ENCODE peak calls at places on chromosome 18, in seven cellular contexts. O, M, C, Z, T, G and Q are unnamed samples.
A peak's percentile ranks its signal among the peaks of the same experiment; 100 is the strongest.

GRCh38 chr18:12403601-12404506 is 3.9 kb upstream of the PRELID3A start:
- DNase-seq in G (peak; percentile 93), T (peak; percentile 88), O (no peak), Z (no peak), C (peak; percentile 77), M (no peak), Q (no peak)

GRCh38 chr18:35038881-35039491 is 2.2 kb upstream of the MAPRE2 start:
- DNase-seq in M (no peak), C (no peak), T (no peak), Z (no peak), O (no peak), G (no peak), Q (no peak)

GRCh38 chr18:78192044-78192443 is 787.6 kb upstream of the SALL3 start:
- DNase-seq in G (no peak), O (no peak), T (no peak), Z (peak; percentile 84), C (no peak), M (peak; percentile 20), Q (peak; percentile 3)

GRCh38 chr18:32550958-32551357 is 80.3 kb upstream of the GAREM1 start:
- DNase-seq in M (peak; percentile 27), Z (no peak), C (no peak), T (no peak), G (no peak), O (no peak), Q (no peak)

GRCh38 chr18:38718365-38718901 is 1152.8 kb upstream of the CELF4 start:
- DNase-seq in T (no peak), M (no peak), C (no peak), G (no peak), O (no peak), Z (peak; percentile 32), Q (no peak)

GRCh38 chr18:37574113-37574512 is 8.5 kb upstream of the CELF4 start:
- DNase-seq in T (no peak), G (peak; percentile 5), Z (no peak), O (no peak), M (no peak), C (no peak), Q (no peak)

GRCh38 chr18:42183746-42184145 is 228.7 kb downstream of the PIK3C3 start:
- DNase-seq in Z (no peak), O (no peak), G (peak; percentile 78), C (peak; percentile 38), M (no peak), T (peak; percentile 73), Q (no peak)

GRCh38 chr18:12015697-12016062 is 34.4 kb downstream of the IMPA2 start:
- DNase-seq in C (no peak), T (peak; percentile 43), M (no peak), O (no peak), G (peak; percentile 33), Z (peak; percentile 87), Q (no peak)

GRCh38 chr18:54780285-54780861 is 47.9 kb upstream of the RAB27B start:
- DNase-seq in T (no peak), O (no peak), G (no peak), M (no peak), Z (no peak), C (no peak), Q (no peak)

GRCh38 chr18:34467059-34467458 is 242.3 kb upstream of the NOL4 start:
- DNase-seq in M (no peak), G (peak; percentile 53), C (no peak), O (no peak), Z (no peak), T (peak; percentile 11), Q (no peak)

GRCh38 chr18:11149441-11150270 is at the start of gene PIEZO2:
- DNase-seq in C (no peak), T (no peak), G (peak; percentile 12), Z (peak; percentile 55), O (no peak), M (peak; percentile 85), Q (no peak)

GRCh38 chr18:21858544-21858943 is 118.0 kb downstream of the MIB1 start:
- DNase-seq in G (no peak), Z (no peak), C (no peak), M (no peak), T (no peak), O (no peak), Q (no peak)

GRCh38 chr18:48866028-48866733 is 84.6 kb downstream of the SMAD7 start:
- DNase-seq in Z (peak; percentile 57), T (no peak), G (peak; percentile 59), O (no peak), C (peak; percentile 17), M (no peak), Q (no peak)

GRCh38 chr18:67359868-67360838 is 156.4 kb downstream of the DSEL start:
- DNase-seq in O (peak; percentile 68), C (peak; percentile 59), Z (no peak), G (peak; percentile 95), M (no peak), T (peak; percentile 93), Q (no peak)

GRCh38 chr18:49886891-49887764 is 73.8 kb upstream of the ACAA2 start:
- DNase-seq in M (no peak), T (peak; percentile 3), Z (no peak), C (no peak), G (no peak), O (no peak), Q (no peak)

GRCh38 chr18:28040216-28040615 is 136.7 kb downstream of the CDH2 start:
- DNase-seq in M (no peak), G (no peak), C (no peak), Z (no peak), T (no peak), O (no peak), Q (no peak)

GRCh38 chr18:77086034-77086433 is 46.5 kb downstream of the MBP start:
- DNase-seq in M (no peak), T (peak; percentile 24), Z (no peak), O (no peak), G (peak; percentile 97), C (peak; percentile 51), Q (no peak)

GRCh38 chr18:58898427-58898826 is 33.8 kb downstream of the ZNF532 start:
- DNase-seq in O (no peak), T (no peak), Z (no peak), G (no peak), C (no peak), M (no peak), Q (no peak)

GRCh38 chr18:26008096-26008495 is 82.3 kb downstream of the SS18 start:
- DNase-seq in Z (peak; percentile 51), M (no peak), O (no peak), G (no peak), T (no peak), C (no peak), Q (no peak)

GRCh38 chr18:24659837-24660720 is 199.6 kb downstream of the HRH4 start:
- DNase-seq in T (no peak), Z (peak; percentile 46), C (no peak), G (peak; percentile 39), M (no peak), O (no peak), Q (peak; percentile 79)

GRCh38 chr18:64707052-64707451 is 558.2 kb upstream of the LINC00305 start:
- DNase-seq in O (no peak), C (no peak), M (no peak), G (no peak), Z (no peak), T (no peak), Q (no peak)

GRCh38 chr18:48405108-48405507 is 4.1 kb downstream of the ZBTB7C start:
- DNase-seq in C (no peak), G (peak; percentile 54), O (no peak), T (peak; percentile 42), M (no peak), Z (no peak), Q (no peak)

DNA sequence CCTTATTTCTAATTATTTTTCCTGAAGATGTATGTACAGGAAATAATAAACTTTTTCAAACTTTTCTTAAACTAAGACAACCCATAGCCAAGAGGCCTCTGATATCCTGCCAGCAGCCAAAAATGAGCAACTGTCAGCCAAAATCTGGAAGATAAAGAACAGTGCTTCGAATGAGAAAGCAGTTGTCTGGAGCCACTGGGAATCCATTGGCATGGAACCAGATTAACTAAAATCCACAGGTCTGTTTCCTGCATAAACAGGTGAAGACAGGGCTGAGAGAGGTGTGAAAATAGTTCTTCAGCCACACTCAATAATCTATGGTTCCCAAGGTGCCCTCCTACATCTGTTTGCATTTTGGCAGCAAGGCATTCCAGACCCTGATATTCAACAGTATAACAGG is 1076.7 kb upstream of the PIK3C3 start:
- DNase-seq in Z (no peak), T (no peak), C (no peak), O (no peak), M (peak; percentile 70), G (no peak), Q (no peak)
- H3K4me3 ChIP-seq in Z (no peak overlapping the region), T (no peak overlapping the region), C (no peak overlapping the region), O (no peak overlapping the region), M (no peak overlapping the region), G (no peak overlapping the region), Q (no peak overlapping the region)

GRCh38 chr18:57529151-57529550 is 57.4 kb downstream of the FECH start:
- DNase-seq in G (no peak), T (no peak), O (no peak), M (no peak), Z (no peak), C (no peak), Q (no peak)

GRCh38 chr18:57532987-57533386 is 53.5 kb downstream of the FECH start:
- DNase-seq in Z (no peak), M (peak; percentile 19), G (no peak), T (no peak), O (no peak), C (no peak), Q (no peak)

GRCh38 chr18:57534535-57534934 is 52.0 kb downstream of the FECH start:
- DNase-seq in C (no peak), T (no peak), G (no peak), M (no peak), Z (no peak), O (no peak), Q (no peak)

GRCh38 chr18:57533901-57534300 is 52.6 kb downstream of the FECH start:
- DNase-seq in O (no peak), G (no peak), M (no peak), T (no peak), Z (no peak), C (no peak), Q (no peak)

DNA sequence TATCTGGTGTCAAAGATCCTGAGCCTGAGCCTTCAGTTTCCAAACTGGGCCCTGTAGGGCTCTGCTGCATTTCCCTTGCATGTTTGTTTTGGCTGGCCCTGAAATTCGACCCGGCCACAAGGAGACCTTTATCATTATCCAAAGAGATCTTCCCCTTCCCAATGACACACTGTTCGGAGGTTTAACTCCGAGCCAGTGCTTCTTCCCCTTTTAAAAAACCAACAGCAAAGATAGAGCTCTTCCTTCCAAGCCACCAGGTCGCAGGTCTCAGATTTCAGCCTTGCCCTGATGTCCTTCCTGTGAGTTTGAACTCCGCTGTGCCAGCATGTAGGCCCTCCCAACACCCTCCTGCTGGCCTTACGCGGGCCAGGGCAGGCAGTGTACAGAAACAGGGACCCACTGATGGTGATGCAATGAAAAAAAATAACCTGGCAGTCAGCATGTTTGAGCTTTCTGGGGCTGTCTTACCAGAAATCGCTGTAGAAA is 53.1 kb downstream of the FECH start:
- DNase-seq in O (no peak), T (no peak), C (no peak), G (peak; percentile 8), M (peak; percentile 46), Z (no peak), Q (no peak)
- H3K4me3 ChIP-seq in O (no peak overlapping the region), T (no peak overlapping the region), C (no peak overlapping the region), G (no peak overlapping the region), M (no peak overlapping the region), Z (no peak overlapping the region), Q (no peak overlapping the region)

GRCh38 chr18:68713791-68714190 is 1.1 kb downstream of the TMX3 start:
- DNase-seq in M (no peak), G (peak; percentile 40), Z (no peak), O (no peak), T (peak; percentile 31), C (no peak), Q (no peak)
- H3K4me3 ChIP-seq in M (peak overlapping the region; percentile 77), G (peak overlapping the region; percentile 90), Z (peak overlapping the region; percentile 80), O (peak overlapping the region; percentile 77), T (peak overlapping the region; percentile 91), C (peak overlapping the region; percentile 90), Q (peak overlapping the region; percentile 89)

GRCh38 chr18:2655954-2656236 is 369 bp downstream of the SMCHD1 start:
- DNase-seq in O (peak; percentile 66), G (peak; percentile 40), M (no peak), T (no peak), Z (peak; percentile 75), C (no peak), Q (no peak)
- H3K4me3 ChIP-seq in O (peak overlapping the region; percentile 98), G (peak overlapping the region; percentile 84), M (peak overlapping the region; percentile 90), T (peak overlapping the region; percentile 87), Z (peak overlapping the region; percentile 96), C (peak overlapping the region; percentile 85), Q (peak overlapping the region; percentile 74)